ENCODE peak calls at places on chromosome 20, in nine cellular contexts. M, L, Y, F, W, H, T, R and S are unnamed samples.

GRCh38 chr20:19802492-19803158 is 44.6 kb downstream of the RIN2 start:
- DNase-seq in M (peak), L (no peak), Y (no peak), F (no peak), W (no peak), H (no peak), T (no peak), R (no peak), S (no peak)

GRCh38 chr20:3800878-3801260 is 4.8 kb downstream of the CDC25B start:
- DNase-seq in M (no peak), L (no peak), Y (no peak), F (no peak), W (no peak), H (no peak), T (no peak), R (no peak), S (no peak)

GRCh38 chr20:5065489-5066383 is 54.0 kb downstream of the PCNA start:
- DNase-seq in M (peak), L (no peak), Y (no peak), F (no peak), W (no peak), H (peak), T (peak), R (peak), S (no peak)

GRCh38 chr20:9889270-9889981 is 50.5 kb upstream of the PAK5 start:
- DNase-seq in M (no peak), L (no peak), Y (no peak), F (no peak), W (no peak), H (no peak), T (peak), R (no peak), S (no peak)

GRCh38 chr20:51470907-51471411 is 71.6 kb downstream of the NFATC2 start:
- DNase-seq in M (no peak), L (no peak), Y (no peak), F (no peak), W (no peak), H (no peak), T (no peak), R (no peak), S (no peak)

GRCh38 chr20:37543828-37544227 is 16.2 kb upstream of the BLCAP start:
- DNase-seq in M (no peak), L (no peak), Y (no peak), F (no peak), W (no peak), H (peak), T (peak), R (peak), S (no peak)

GRCh38 chr20:47551841-47552240 is 50.2 kb downstream of the NCOA3 start:
- DNase-seq in M (no peak), L (no peak), Y (peak), F (no peak), W (no peak), H (no peak), T (peak), R (no peak), S (no peak)

GRCh38 chr20:4889446-4889845 is 111.9 kb downstream of the SLC23A2 start:
- DNase-seq in M (no peak), L (no peak), Y (no peak), F (no peak), W (no peak), H (no peak), T (no peak), R (no peak), S (no peak)

GRCh38 chr20:573414-574296 is 30.1 kb upstream of the CSNK2A1 start:
- DNase-seq in M (no peak), L (no peak), Y (no peak), F (no peak), W (no peak), H (no peak), T (no peak), R (no peak), S (no peak)

GRCh38 chr20:24499472-24499871 is 30.0 kb downstream of the SYNDIG1 start:
- DNase-seq in M (no peak), L (no peak), Y (no peak), F (no peak), W (no peak), H (no peak), T (no peak), R (no peak), S (no peak)

GRCh38 chr20:62758226-62758912 is 37.9 kb upstream of the MRGBP start:
- DNase-seq in M (no peak), L (peak), Y (no peak), F (no peak), W (no peak), H (no peak), T (no peak), R (no peak), S (no peak)

GRCh38 chr20:3923818-3924217 is 34.6 kb downstream of the PANK2 start:
- DNase-seq in M (no peak), L (no peak), Y (no peak), F (no peak), W (no peak), H (peak), T (peak), R (no peak), S (no peak)

GRCh38 chr20:36313476-36313875 is 7.3 kb downstream of the DLGAP4 start:
- DNase-seq in M (no peak), L (no peak), Y (no peak), F (no peak), W (no peak), H (no peak), T (no peak), R (no peak), S (no peak)

GRCh38 chr20:51318058-51318960 is 224.2 kb downstream of the NFATC2 start:
- DNase-seq in M (peak), L (peak), Y (peak), F (peak), W (no peak), H (no peak), T (no peak), R (no peak), S (peak)

GRCh38 chr20:62051166-62051900 is 14.3 kb downstream of the TAF4 start:
- DNase-seq in M (no peak), L (peak), Y (no peak), F (no peak), W (no peak), H (no peak), T (no peak), R (no peak), S (no peak)

GRCh38 chr20:11924923-11925322 is 7.2 kb downstream of the BTBD3 start:
- DNase-seq in M (no peak), L (no peak), Y (no peak), F (no peak), W (no peak), H (no peak), T (no peak), R (no peak), S (no peak)

GRCh38 chr20:14312001-14312400 is 25.4 kb downstream of the FLRT3 start:
- DNase-seq in M (no peak), L (no peak), Y (no peak), F (no peak), W (no peak), H (no peak), T (no peak), R (no peak), S (no peak)

GRCh38 chr20:14193885-14194284 is 143.5 kb downstream of the FLRT3 start:
- DNase-seq in M (no peak), L (no peak), Y (no peak), F (no peak), W (no peak), H (no peak), T (no peak), R (no peak), S (no peak)

GRCh38 chr20:22836211-22836610 is 198.9 kb upstream of the SSTR4 start:
- DNase-seq in M (no peak), L (no peak), Y (no peak), F (no peak), W (no peak), H (no peak), T (peak), R (peak), S (no peak)

GRCh38 chr20:63031251-63032014 is 24.7 kb upstream of the BHLHE23 start:
- DNase-seq in M (no peak), L (no peak), Y (no peak), F (no peak), W (no peak), H (no peak), T (no peak), R (no peak), S (no peak)

GRCh38 chr20:57769756-57770155 is 59.9 kb upstream of the PMEPA1 start:
- DNase-seq in M (no peak), L (no peak), Y (no peak), F (no peak), W (no peak), H (no peak), T (peak), R (no peak), S (no peak)

GRCh38 chr20:59646487-59646886 is 42.1 kb downstream of the PHACTR3 start:
- DNase-seq in M (no peak), L (no peak), Y (no peak), F (no peak), W (no peak), H (no peak), T (no peak), R (no peak), S (no peak)

GRCh38 chr20:25148181-25148981 is 47.1 kb upstream of the ENTPD6 start:
- DNase-seq in M (peak), L (peak), Y (no peak), F (peak), W (peak), H (no peak), T (peak), R (no peak), S (no peak)

GRCh38 chr20:50593005-50593335 is 82.8 kb downstream of the PTPN1 start:
- DNase-seq in M (no peak), L (no peak), Y (no peak), F (no peak), W (no peak), H (no peak), T (no peak), R (no peak), S (no peak)